ENCODE peak calls at places on chromosomes 4 and X, in five cellular contexts. One of them, this sample, is unnamed.

GRCh38 chrX:9560219-9560618 is 95.4 kb downstream of the TBL1X start:
- DNase-seq in activated naive CD8-positive, alpha-beta T cell treated with anti-CD3 and anti-CD28 coated beads, Interleukin-2, amount 10 ng/mL, durations not matched to agents 7 days and 5 days: no peak
- DNase-seq in activated CD8-positive, alpha-beta memory T cell treated with anti-CD3 and anti-CD28 coated beads for 1 hour: no peak
- DNase-seq in stimulated activated CD4-positive, alpha-beta T cell treated with anti-CD3 and anti-CD28 coated beads, Interleukin-1b, Interleukin-23, amount 100 ng/mL, for 48 hours: no peak
- DNase-seq in activated CD4-positive, alpha-beta T cell treated with anti-CD3 and anti-CD28 coated beads for 48 hours: no peak
- DNase-seq in this sample: no peak

GRCh38 chrX:122565952-122566351 is 618.1 kb upstream of the GRIA3 start:
- DNase-seq in activated naive CD8-positive, alpha-beta T cell treated with anti-CD3 and anti-CD28 coated beads, Interleukin-2, amount 10 ng/mL, durations not matched to agents 7 days and 5 days: no peak
- DNase-seq in activated CD8-positive, alpha-beta memory T cell treated with anti-CD3 and anti-CD28 coated beads for 1 hour: no peak
- DNase-seq in stimulated activated CD4-positive, alpha-beta T cell treated with anti-CD3 and anti-CD28 coated beads, Interleukin-1b, Interleukin-23, amount 100 ng/mL, for 48 hours: no peak
- DNase-seq in activated CD4-positive, alpha-beta T cell treated with anti-CD3 and anti-CD28 coated beads for 48 hours: no peak
- DNase-seq in this sample: no peak

GRCh38 chr4:1403591-1404572 is 2.4 kb downstream of the NKX1-1 start:
- DNase-seq in activated naive CD8-positive, alpha-beta T cell treated with anti-CD3 and anti-CD28 coated beads, Interleukin-2, amount 10 ng/mL, durations not matched to agents 7 days and 5 days: no peak
- DNase-seq in activated CD8-positive, alpha-beta memory T cell treated with anti-CD3 and anti-CD28 coated beads for 1 hour: no peak
- DNase-seq in stimulated activated CD4-positive, alpha-beta T cell treated with anti-CD3 and anti-CD28 coated beads, Interleukin-1b, Interleukin-23, amount 100 ng/mL, for 48 hours: no peak
- DNase-seq in activated CD4-positive, alpha-beta T cell treated with anti-CD3 and anti-CD28 coated beads for 48 hours: no peak
- DNase-seq in this sample: no peak

GRCh38 chr4:2756691-2757350 is 685 bp upstream of the TNIP2 start:
- DNase-seq in activated naive CD8-positive, alpha-beta T cell treated with anti-CD3 and anti-CD28 coated beads, Interleukin-2, amount 10 ng/mL, durations not matched to agents 7 days and 5 days: no peak
- DNase-seq in activated CD8-positive, alpha-beta memory T cell treated with anti-CD3 and anti-CD28 coated beads for 1 hour: no peak
- DNase-seq in stimulated activated CD4-positive, alpha-beta T cell treated with anti-CD3 and anti-CD28 coated beads, Interleukin-1b, Interleukin-23, amount 100 ng/mL, for 48 hours: no peak
- DNase-seq in activated CD4-positive, alpha-beta T cell treated with anti-CD3 and anti-CD28 coated beads for 48 hours: no peak
- DNase-seq in this sample: no peak

GRCh38 chrX:103404225-103405008 is 28.1 kb downstream of the BEX3 start:
- DNase-seq in activated naive CD8-positive, alpha-beta T cell treated with anti-CD3 and anti-CD28 coated beads, Interleukin-2, amount 10 ng/mL, durations not matched to agents 7 days and 5 days: peak; percentile 51
- DNase-seq in activated CD8-positive, alpha-beta memory T cell treated with anti-CD3 and anti-CD28 coated beads for 1 hour: peak; percentile 0
- DNase-seq in stimulated activated CD4-positive, alpha-beta T cell treated with anti-CD3 and anti-CD28 coated beads, Interleukin-1b, Interleukin-23, amount 100 ng/mL, for 48 hours: peak; percentile 70
- DNase-seq in activated CD4-positive, alpha-beta T cell treated with anti-CD3 and anti-CD28 coated beads for 48 hours: peak; percentile 70
- DNase-seq in this sample: peak; percentile 86

GRCh38 chr4:20259707-20260106 is 8.0 kb downstream of the SLIT2 start:
- DNase-seq in activated naive CD8-positive, alpha-beta T cell treated with anti-CD3 and anti-CD28 coated beads, Interleukin-2, amount 10 ng/mL, durations not matched to agents 7 days and 5 days: no peak
- DNase-seq in activated CD8-positive, alpha-beta memory T cell treated with anti-CD3 and anti-CD28 coated beads for 1 hour: no peak
- DNase-seq in stimulated activated CD4-positive, alpha-beta T cell treated with anti-CD3 and anti-CD28 coated beads, Interleukin-1b, Interleukin-23, amount 100 ng/mL, for 48 hours: no peak
- DNase-seq in activated CD4-positive, alpha-beta T cell treated with anti-CD3 and anti-CD28 coated beads for 48 hours: no peak
- DNase-seq in this sample: no peak

GRCh38 chrX:3227526-3227925 is 118.9 kb downstream of the MXRA5 start:
- DNase-seq in activated naive CD8-positive, alpha-beta T cell treated with anti-CD3 and anti-CD28 coated beads, Interleukin-2, amount 10 ng/mL, durations not matched to agents 7 days and 5 days: no peak
- DNase-seq in activated CD8-positive, alpha-beta memory T cell treated with anti-CD3 and anti-CD28 coated beads for 1 hour: no peak
- DNase-seq in stimulated activated CD4-positive, alpha-beta T cell treated with anti-CD3 and anti-CD28 coated beads, Interleukin-1b, Interleukin-23, amount 100 ng/mL, for 48 hours: no peak
- DNase-seq in activated CD4-positive, alpha-beta T cell treated with anti-CD3 and anti-CD28 coated beads for 48 hours: no peak
- DNase-seq in this sample: no peak

GRCh38 chrX:19740744-19741143 is 146.7 kb downstream of the SH3KBP1 start:
- DNase-seq in activated naive CD8-positive, alpha-beta T cell treated with anti-CD3 and anti-CD28 coated beads, Interleukin-2, amount 10 ng/mL, durations not matched to agents 7 days and 5 days: no peak
- DNase-seq in activated CD8-positive, alpha-beta memory T cell treated with anti-CD3 and anti-CD28 coated beads for 1 hour: no peak
- DNase-seq in stimulated activated CD4-positive, alpha-beta T cell treated with anti-CD3 and anti-CD28 coated beads, Interleukin-1b, Interleukin-23, amount 100 ng/mL, for 48 hours: no peak
- DNase-seq in activated CD4-positive, alpha-beta T cell treated with anti-CD3 and anti-CD28 coated beads for 48 hours: no peak
- DNase-seq in this sample: no peak

GRCh38 chr4:38734886-38735285 is 47.9 kb downstream of the TLR10 start:
- DNase-seq in activated naive CD8-positive, alpha-beta T cell treated with anti-CD3 and anti-CD28 coated beads, Interleukin-2, amount 10 ng/mL, durations not matched to agents 7 days and 5 days: no peak
- DNase-seq in activated CD8-positive, alpha-beta memory T cell treated with anti-CD3 and anti-CD28 coated beads for 1 hour: no peak
- DNase-seq in stimulated activated CD4-positive, alpha-beta T cell treated with anti-CD3 and anti-CD28 coated beads, Interleukin-1b, Interleukin-23, amount 100 ng/mL, for 48 hours: no peak
- DNase-seq in activated CD4-positive, alpha-beta T cell treated with anti-CD3 and anti-CD28 coated beads for 48 hours: no peak
- DNase-seq in this sample: no peak

GRCh38 chrX:153371256-153371655 is 29.9 kb downstream of the PNMA6E start:
- DNase-seq in activated naive CD8-positive, alpha-beta T cell treated with anti-CD3 and anti-CD28 coated beads, Interleukin-2, amount 10 ng/mL, durations not matched to agents 7 days and 5 days: no peak
- DNase-seq in activated CD8-positive, alpha-beta memory T cell treated with anti-CD3 and anti-CD28 coated beads for 1 hour: no peak
- DNase-seq in stimulated activated CD4-positive, alpha-beta T cell treated with anti-CD3 and anti-CD28 coated beads, Interleukin-1b, Interleukin-23, amount 100 ng/mL, for 48 hours: no peak
- DNase-seq in activated CD4-positive, alpha-beta T cell treated with anti-CD3 and anti-CD28 coated beads for 48 hours: no peak
- DNase-seq in this sample: no peak

GRCh38 chrX:15334561-15334960 is 762 bp downstream of the PIGA start:
- DNase-seq in activated naive CD8-positive, alpha-beta T cell treated with anti-CD3 and anti-CD28 coated beads, Interleukin-2, amount 10 ng/mL, durations not matched to agents 7 days and 5 days: no peak
- DNase-seq in activated CD8-positive, alpha-beta memory T cell treated with anti-CD3 and anti-CD28 coated beads for 1 hour: no peak
- DNase-seq in stimulated activated CD4-positive, alpha-beta T cell treated with anti-CD3 and anti-CD28 coated beads, Interleukin-1b, Interleukin-23, amount 100 ng/mL, for 48 hours: no peak
- DNase-seq in activated CD4-positive, alpha-beta T cell treated with anti-CD3 and anti-CD28 coated beads for 48 hours: peak; percentile 5
- DNase-seq in this sample: peak; percentile 32

GRCh38 chr4:152807294-152807829 is 27.6 kb downstream of the ARFIP1 start:
- DNase-seq in activated naive CD8-positive, alpha-beta T cell treated with anti-CD3 and anti-CD28 coated beads, Interleukin-2, amount 10 ng/mL, durations not matched to agents 7 days and 5 days: no peak
- DNase-seq in activated CD8-positive, alpha-beta memory T cell treated with anti-CD3 and anti-CD28 coated beads for 1 hour: no peak
- DNase-seq in stimulated activated CD4-positive, alpha-beta T cell treated with anti-CD3 and anti-CD28 coated beads, Interleukin-1b, Interleukin-23, amount 100 ng/mL, for 48 hours: no peak
- DNase-seq in activated CD4-positive, alpha-beta T cell treated with anti-CD3 and anti-CD28 coated beads for 48 hours: no peak
- DNase-seq in this sample: no peak

GRCh38 chr4:75916091-75916661 is 13.9 kb upstream of the PPEF2 start:
- DNase-seq in activated naive CD8-positive, alpha-beta T cell treated with anti-CD3 and anti-CD28 coated beads, Interleukin-2, amount 10 ng/mL, durations not matched to agents 7 days and 5 days: no peak
- DNase-seq in activated CD8-positive, alpha-beta memory T cell treated with anti-CD3 and anti-CD28 coated beads for 1 hour: no peak
- DNase-seq in stimulated activated CD4-positive, alpha-beta T cell treated with anti-CD3 and anti-CD28 coated beads, Interleukin-1b, Interleukin-23, amount 100 ng/mL, for 48 hours: no peak
- DNase-seq in activated CD4-positive, alpha-beta T cell treated with anti-CD3 and anti-CD28 coated beads for 48 hours: peak; percentile 20
- DNase-seq in this sample: peak; percentile 53

GRCh38 chr4:10753326-10753725 is 68.8 kb upstream of the CLNK start:
- DNase-seq in activated naive CD8-positive, alpha-beta T cell treated with anti-CD3 and anti-CD28 coated beads, Interleukin-2, amount 10 ng/mL, durations not matched to agents 7 days and 5 days: no peak
- DNase-seq in activated CD8-positive, alpha-beta memory T cell treated with anti-CD3 and anti-CD28 coated beads for 1 hour: no peak
- DNase-seq in stimulated activated CD4-positive, alpha-beta T cell treated with anti-CD3 and anti-CD28 coated beads, Interleukin-1b, Interleukin-23, amount 100 ng/mL, for 48 hours: no peak
- DNase-seq in activated CD4-positive, alpha-beta T cell treated with anti-CD3 and anti-CD28 coated beads for 48 hours: no peak
- DNase-seq in this sample: no peak

GRCh38 chr4:120730777-120731320 is 191.7 kb downstream of the PRDM5 start:
- DNase-seq in activated naive CD8-positive, alpha-beta T cell treated with anti-CD3 and anti-CD28 coated beads, Interleukin-2, amount 10 ng/mL, durations not matched to agents 7 days and 5 days: no peak
- DNase-seq in activated CD8-positive, alpha-beta memory T cell treated with anti-CD3 and anti-CD28 coated beads for 1 hour: no peak
- DNase-seq in stimulated activated CD4-positive, alpha-beta T cell treated with anti-CD3 and anti-CD28 coated beads, Interleukin-1b, Interleukin-23, amount 100 ng/mL, for 48 hours: no peak
- DNase-seq in activated CD4-positive, alpha-beta T cell treated with anti-CD3 and anti-CD28 coated beads for 48 hours: no peak
- DNase-seq in this sample: no peak

GRCh38 chrX:110280954-110281353 is 36.9 kb downstream of the AMMECR1 start:
- DNase-seq in activated naive CD8-positive, alpha-beta T cell treated with anti-CD3 and anti-CD28 coated beads, Interleukin-2, amount 10 ng/mL, durations not matched to agents 7 days and 5 days: no peak
- DNase-seq in activated CD8-positive, alpha-beta memory T cell treated with anti-CD3 and anti-CD28 coated beads for 1 hour: no peak
- DNase-seq in stimulated activated CD4-positive, alpha-beta T cell treated with anti-CD3 and anti-CD28 coated beads, Interleukin-1b, Interleukin-23, amount 100 ng/mL, for 48 hours: no peak
- DNase-seq in activated CD4-positive, alpha-beta T cell treated with anti-CD3 and anti-CD28 coated beads for 48 hours: no peak
- DNase-seq in this sample: no peak

GRCh38 chr4:177485528-177485927 is 43.3 kb upstream of the AGA start:
- DNase-seq in activated naive CD8-positive, alpha-beta T cell treated with anti-CD3 and anti-CD28 coated beads, Interleukin-2, amount 10 ng/mL, durations not matched to agents 7 days and 5 days: no peak
- DNase-seq in activated CD8-positive, alpha-beta memory T cell treated with anti-CD3 and anti-CD28 coated beads for 1 hour: no peak
- DNase-seq in stimulated activated CD4-positive, alpha-beta T cell treated with anti-CD3 and anti-CD28 coated beads, Interleukin-1b, Interleukin-23, amount 100 ng/mL, for 48 hours: no peak
- DNase-seq in activated CD4-positive, alpha-beta T cell treated with anti-CD3 and anti-CD28 coated beads for 48 hours: no peak
- DNase-seq in this sample: no peak

GRCh38 chr4:173578956-173579355 is 48.9 kb upstream of the HAND2 start:
- DNase-seq in activated naive CD8-positive, alpha-beta T cell treated with anti-CD3 and anti-CD28 coated beads, Interleukin-2, amount 10 ng/mL, durations not matched to agents 7 days and 5 days: no peak
- DNase-seq in activated CD8-positive, alpha-beta memory T cell treated with anti-CD3 and anti-CD28 coated beads for 1 hour: no peak
- DNase-seq in stimulated activated CD4-positive, alpha-beta T cell treated with anti-CD3 and anti-CD28 coated beads, Interleukin-1b, Interleukin-23, amount 100 ng/mL, for 48 hours: no peak
- DNase-seq in activated CD4-positive, alpha-beta T cell treated with anti-CD3 and anti-CD28 coated beads for 48 hours: no peak
- DNase-seq in this sample: no peak

GRCh38 chr4:48175328-48175727 is 41.3 kb upstream of the TXK start:
- DNase-seq in activated naive CD8-positive, alpha-beta T cell treated with anti-CD3 and anti-CD28 coated beads, Interleukin-2, amount 10 ng/mL, durations not matched to agents 7 days and 5 days: no peak
- DNase-seq in activated CD8-positive, alpha-beta memory T cell treated with anti-CD3 and anti-CD28 coated beads for 1 hour: no peak
- DNase-seq in stimulated activated CD4-positive, alpha-beta T cell treated with anti-CD3 and anti-CD28 coated beads, Interleukin-1b, Interleukin-23, amount 100 ng/mL, for 48 hours: no peak
- DNase-seq in activated CD4-positive, alpha-beta T cell treated with anti-CD3 and anti-CD28 coated beads for 48 hours: no peak
- DNase-seq in this sample: no peak

GRCh38 chr4:10295326-10295725 is 161.9 kb downstream of the ZNF518B start:
- DNase-seq in activated naive CD8-positive, alpha-beta T cell treated with anti-CD3 and anti-CD28 coated beads, Interleukin-2, amount 10 ng/mL, durations not matched to agents 7 days and 5 days: no peak
- DNase-seq in activated CD8-positive, alpha-beta memory T cell treated with anti-CD3 and anti-CD28 coated beads for 1 hour: no peak
- DNase-seq in stimulated activated CD4-positive, alpha-beta T cell treated with anti-CD3 and anti-CD28 coated beads, Interleukin-1b, Interleukin-23, amount 100 ng/mL, for 48 hours: no peak
- DNase-seq in activated CD4-positive, alpha-beta T cell treated with anti-CD3 and anti-CD28 coated beads for 48 hours: no peak
- DNase-seq in this sample: no peak

GRCh38 chr4:1053080-1053661 is 41.7 kb downstream of the FGFRL1 start:
- DNase-seq in activated naive CD8-positive, alpha-beta T cell treated with anti-CD3 and anti-CD28 coated beads, Interleukin-2, amount 10 ng/mL, durations not matched to agents 7 days and 5 days: no peak
- DNase-seq in activated CD8-positive, alpha-beta memory T cell treated with anti-CD3 and anti-CD28 coated beads for 1 hour: no peak
- DNase-seq in stimulated activated CD4-positive, alpha-beta T cell treated with anti-CD3 and anti-CD28 coated beads, Interleukin-1b, Interleukin-23, amount 100 ng/mL, for 48 hours: no peak
- DNase-seq in activated CD4-positive, alpha-beta T cell treated with anti-CD3 and anti-CD28 coated beads for 48 hours: no peak
- DNase-seq in this sample: no peak

GRCh38 chrX:120251471-120252011 is 929 bp downstream of the ZBTB33 start:
- DNase-seq in activated naive CD8-positive, alpha-beta T cell treated with anti-CD3 and anti-CD28 coated beads, Interleukin-2, amount 10 ng/mL, durations not matched to agents 7 days and 5 days: peak; percentile 39
- DNase-seq in activated CD8-positive, alpha-beta memory T cell treated with anti-CD3 and anti-CD28 coated beads for 1 hour: no peak
- DNase-seq in stimulated activated CD4-positive, alpha-beta T cell treated with anti-CD3 and anti-CD28 coated beads, Interleukin-1b, Interleukin-23, amount 100 ng/mL, for 48 hours: peak; percentile 7
- DNase-seq in activated CD4-positive, alpha-beta T cell treated with anti-CD3 and anti-CD28 coated beads for 48 hours: peak; percentile 32
- DNase-seq in this sample: peak; percentile 73

GRCh38 chr4:1595789-1596325 is 88.3 kb downstream of the FAM53A start:
- DNase-seq in activated naive CD8-positive, alpha-beta T cell treated with anti-CD3 and anti-CD28 coated beads, Interleukin-2, amount 10 ng/mL, durations not matched to agents 7 days and 5 days: peak; percentile 15
- DNase-seq in activated CD8-positive, alpha-beta memory T cell treated with anti-CD3 and anti-CD28 coated beads for 1 hour: no peak
- DNase-seq in stimulated activated CD4-positive, alpha-beta T cell treated with anti-CD3 and anti-CD28 coated beads, Interleukin-1b, Interleukin-23, amount 100 ng/mL, for 48 hours: no peak
- DNase-seq in activated CD4-positive, alpha-beta T cell treated with anti-CD3 and anti-CD28 coated beads for 48 hours: no peak
- DNase-seq in this sample: no peak

This sample was measured in erythroblast.